ENCODE peak calls at places on chromosome 19, in seven cellular contexts. N is HCT116, R is IMR-90, Y is HepG2, F is GM12878, E is H1, L is K562. J is an unnamed sample.

GRCh38 chr19:12913871-12914690 is 5.0 kb downstream of the SYCE2 start:
- DNase-seq in N (no peak), R (no peak), Y (peak), F (no peak), E (no peak), L (peak), J (no peak)

GRCh38 chr19:12880551-12881171 is 588 bp downstream of the DNASE2 start:
- DNase-seq in N (no peak), R (peak), Y (no peak), F (no peak), E (no peak), L (no peak), J (no peak)

GRCh38 chr19:33950141-33950805 is 153.6 kb downstream of the KCTD15 start:
- DNase-seq in N (no peak), R (no peak), Y (no peak), F (no peak), E (no peak), L (no peak), J (no peak)

GRCh38 chr19:3699071-3699740 is 1.1 kb downstream of the PIP5K1C start:
- DNase-seq in N (no peak), R (peak), Y (no peak), F (no peak), E (no peak), L (peak), J (no peak)

GRCh38 chr19:34506026-34506370 is 24.4 kb downstream of the WTIP start:
- DNase-seq in N (no peak), R (no peak), Y (no peak), F (no peak), E (no peak), L (no peak), J (no peak)

GRCh38 chr19:39818626-39819097 is 15.3 kb downstream of the DYRK1B start:
- DNase-seq in N (no peak), R (no peak), Y (no peak), F (peak), E (no peak), L (no peak), J (no peak)

GRCh38 chr19:16153582-16154336 is 10.3 kb downstream of the HSH2D start:
- DNase-seq in N (peak), R (no peak), Y (no peak), F (no peak), E (no peak), L (peak), J (no peak)

GRCh38 chr19:6632002-6632621 is 37.8 kb downstream of the TNFSF14 start:
- DNase-seq in N (peak), R (peak), Y (peak), F (peak), E (no peak), L (peak), J (peak)

GRCh38 chr19:47376589-47377144 is 27.6 kb downstream of the DHX34 start:
- DNase-seq in N (no peak), R (no peak), Y (no peak), F (no peak), E (no peak), L (no peak), J (no peak)

GRCh38 chr19:47414469-47414868 is 4.9 kb downstream of the MEIS3 start:
- DNase-seq in N (no peak), R (no peak), Y (peak), F (no peak), E (no peak), L (peak), J (no peak)

GRCh38 chr19:7975037-7975436 is 30.4 kb downstream of the ELAVL1 start:
- DNase-seq in N (no peak), R (no peak), Y (no peak), F (no peak), E (no peak), L (no peak), J (no peak)

DNA sequence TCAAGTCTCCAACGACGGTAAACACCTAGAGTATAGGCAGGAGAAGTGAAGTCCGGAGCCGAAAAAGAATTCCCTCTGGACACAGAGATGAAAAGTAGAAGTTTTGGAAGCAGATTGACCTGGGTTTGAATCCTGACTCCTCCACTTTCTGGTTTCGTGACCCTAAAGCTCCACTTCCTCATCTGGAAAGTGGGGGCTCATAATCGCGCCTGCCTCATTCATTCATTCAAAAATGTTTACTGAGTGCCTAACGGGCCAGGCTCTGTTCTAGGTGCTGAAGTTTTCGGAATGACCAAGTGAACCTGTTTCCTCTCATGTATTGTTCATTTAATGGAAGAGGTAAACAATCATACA is 7.1 kb upstream of the EML2 start:
- DNase-seq in N (no peak), R (no peak), Y (no peak), F (no peak), E (no peak), L (no peak), J (no peak)
- H3K4me3 ChIP-seq in N (peak), R (peak), Y (no peak), F (peak), E (no peak), L (peak), J (peak)

GRCh38 chr19:633068-633785 is at the start of gene POLRMT:
- DNase-seq in N (peak), R (peak), Y (peak), F (peak), E (peak), L (peak), J (peak)

GRCh38 chr19:632228-633067 is 889 bp downstream of the POLRMT start:
- DNase-seq in N (no peak), R (peak), Y (peak), F (no peak), E (no peak), L (peak), J (peak)

GRCh38 chr19:634975-635652 is 1.8 kb upstream of the POLRMT start:
- DNase-seq in N (no peak), R (no peak), Y (no peak), F (no peak), E (no peak), L (no peak), J (peak)

GRCh38 chr19:629961-630714 is 3.2 kb downstream of the POLRMT start:
- DNase-seq in N (no peak), R (no peak), Y (no peak), F (no peak), E (no peak), L (no peak), J (no peak)

GRCh38 chr19:633786-634639 is 676 bp upstream of the POLRMT start:
- DNase-seq in N (no peak), R (peak), Y (no peak), F (no peak), E (no peak), L (no peak), J (no peak)
- TF ChIP-seq CEBPB in N (no peak), R (no peak), Y (no peak), F (no peak), E (no peak), L (no peak), J (no peak)

GRCh38 chr19:55454787-55455243 is 6.6 kb downstream of the ISOC2 start:
- DNase-seq in N (no peak), R (peak), Y (peak), F (no peak), E (no peak), L (peak), J (peak)
- H3K27ac ChIP-seq in N (no peak), R (no peak), Y (no peak), F (no peak), E (no peak), L (no peak), J (no peak)

DNA sequence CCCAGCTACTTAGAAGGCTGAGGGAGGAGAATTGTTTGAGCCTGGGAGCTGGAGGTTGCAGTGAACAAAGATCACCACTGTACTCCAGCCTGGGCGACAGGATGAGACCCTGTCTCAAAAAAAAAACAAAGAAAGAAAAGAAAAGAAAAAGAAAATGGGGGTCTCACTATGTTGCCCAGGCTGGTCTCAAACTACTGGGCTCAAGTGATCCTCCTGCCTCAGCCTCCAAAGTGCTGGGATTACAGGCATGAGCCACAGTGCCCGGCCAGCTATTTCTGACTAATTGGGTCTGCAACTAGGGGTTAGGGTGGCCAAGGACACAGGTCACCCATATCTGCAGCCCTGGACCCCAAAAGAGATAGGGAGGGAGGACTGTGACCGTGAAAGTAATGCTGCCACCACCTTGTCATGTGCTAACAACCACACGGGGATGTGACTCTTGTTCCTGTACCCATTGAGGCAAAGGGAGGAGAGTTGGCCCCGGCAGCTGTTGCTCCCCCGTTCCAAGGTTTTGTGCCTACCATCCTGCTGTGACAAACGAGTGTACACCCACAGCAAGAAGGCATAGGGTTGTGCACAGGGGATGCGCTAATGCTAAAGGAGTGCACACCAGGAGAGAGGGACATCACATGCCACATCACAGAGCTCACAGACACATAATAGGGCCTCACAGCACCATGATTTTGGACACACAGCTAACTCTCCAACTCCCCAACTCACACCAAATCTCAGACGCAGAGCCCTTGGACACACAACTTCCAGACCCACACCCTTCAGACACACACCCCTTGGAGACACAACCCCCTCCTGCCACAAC is 619 bp downstream of the MEF2B start:
- DNase-seq in N (no peak), R (no peak), Y (no peak), F (no peak), E (no peak), L (no peak), J (no peak)
- H3K4me3 ChIP-seq in N (no peak), R (no peak), Y (peak), F (peak), E (peak), L (peak), J (no peak)

GRCh38 chr19:31541396-31541795 is 192.2 kb upstream of the TSHZ3 start:
- DNase-seq in N (no peak), R (no peak), Y (no peak), F (no peak), E (no peak), L (no peak), J (no peak)

GRCh38 chr19:31545766-31546165 is 196.5 kb upstream of the TSHZ3 start:
- DNase-seq in N (no peak), R (no peak), Y (no peak), F (no peak), E (no peak), L (no peak), J (no peak)

GRCh38 chr19:31548941-31549340 is 199.7 kb upstream of the TSHZ3 start:
- DNase-seq in N (no peak), R (peak), Y (no peak), F (no peak), E (no peak), L (peak), J (no peak)

GRCh38 chr19:31543456-31543855 is 194.2 kb upstream of the TSHZ3 start:
- DNase-seq in N (no peak), R (no peak), Y (no peak), F (no peak), E (no peak), L (no peak), J (no peak)

DNA sequence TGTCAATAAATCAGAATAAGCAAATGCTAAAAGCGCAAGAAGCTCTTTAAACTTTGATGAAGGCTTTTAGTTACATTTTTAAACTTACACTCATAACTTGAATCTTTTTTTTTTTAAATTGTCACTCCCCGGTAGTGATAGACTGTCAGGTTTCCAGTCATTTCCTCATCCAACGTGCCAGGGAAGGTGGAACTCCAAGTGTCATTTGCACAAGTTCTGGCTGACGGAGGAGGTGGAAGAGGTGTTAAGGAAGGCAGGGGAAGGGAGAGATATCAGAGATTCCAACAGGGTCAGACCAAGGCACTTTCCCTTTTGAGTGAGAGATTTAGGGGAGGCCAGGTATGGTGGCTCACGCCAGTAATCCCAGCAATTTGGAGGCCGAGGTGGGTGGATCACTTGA is 197.3 kb upstream of the TSHZ3 start:
- DNase-seq in N (no peak), R (no peak), Y (no peak), F (no peak), E (no peak), L (no peak), J (no peak)
- TF ChIP-seq CEBPB in N (no peak), R (no peak), Y (no peak), F (no peak), E (no peak), L (no peak), J (no peak)

DNA sequence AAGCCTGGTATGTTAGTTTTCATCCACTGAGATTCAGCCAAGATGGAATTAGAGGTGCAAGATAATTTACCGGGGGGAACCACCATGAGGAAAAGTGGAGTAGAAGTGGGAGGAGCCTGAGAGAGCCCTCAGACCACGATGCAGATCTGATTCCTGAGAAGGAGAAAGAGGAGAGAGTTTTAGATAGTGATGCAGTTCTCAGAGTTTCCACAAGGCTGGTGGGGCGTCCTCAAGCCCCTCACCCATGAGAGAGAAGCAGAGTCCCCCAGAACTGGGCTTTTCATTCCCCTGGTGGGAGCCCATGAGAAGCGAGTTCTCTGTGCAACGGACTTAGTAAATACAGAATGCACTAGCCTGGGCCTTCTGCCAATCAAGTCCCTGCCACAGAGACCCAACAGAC is 18.1 kb downstream of the CEACAM5 start:
- DNase-seq in N (no peak), R (no peak), Y (no peak), F (no peak), E (no peak), L (no peak), J (no peak)
- H3K27ac ChIP-seq in N (no peak), R (no peak), Y (no peak), F (no peak), E (no peak), L (no peak), J (no peak)

GRCh38 chr19:51337861-51338562 is 3.9 kb downstream of the VSIG10L start:
- DNase-seq in N (no peak), R (no peak), Y (no peak), F (no peak), E (no peak), L (no peak), J (no peak)
- H3K4me3 ChIP-seq in N (peak), R (no peak), Y (no peak), F (no peak), E (peak), L (no peak), J (peak)

DNA sequence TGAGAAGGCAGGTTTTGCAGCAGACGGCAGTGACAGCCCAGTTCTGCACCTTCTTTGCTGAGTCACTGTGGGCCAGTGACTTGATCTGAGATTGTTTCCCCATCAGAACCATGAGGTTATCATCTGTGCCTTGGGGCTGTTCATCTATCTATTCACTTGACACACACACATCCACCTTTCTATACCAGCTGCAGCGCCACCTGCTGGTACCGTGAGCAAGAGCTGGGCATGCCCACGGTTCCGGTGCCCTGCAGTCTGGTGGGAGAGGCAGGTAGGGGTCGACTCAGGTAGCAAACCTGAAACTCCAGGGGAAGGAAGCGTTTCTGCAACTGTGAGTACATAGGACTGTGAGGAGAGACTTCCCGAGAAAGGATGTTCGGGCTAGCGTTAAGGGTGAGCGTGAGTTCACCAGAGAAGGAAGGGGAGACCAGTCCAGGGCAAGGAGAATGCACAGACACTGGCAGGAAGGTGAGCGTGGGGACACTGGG is 7.5 kb upstream of the LIN7B start:
- DNase-seq in N (peak), R (peak), Y (peak), F (no peak), E (no peak), L (no peak), J (peak)
- TF ChIP-seq CEBPB in N (no peak), R (no peak), Y (no peak), F (no peak), E (no peak), L (no peak), J (no peak)

J was measured in A549.